ENCODE peak calls at places on chromosomes 7 and 10, in eight cellular contexts. V is HCT116, N is neural progenitor cell, Q is Panc1, Y is tibial nerve, G is H1, S is sigmoid colon, J is uterus. E is an unnamed sample.
A peak's percentile ranks its signal among the peaks of the same experiment; 100 is the strongest.

GRCh38 chr10:119522747-119523426 is 19.6 kb downstream of the RGS10 start:
- DNase-seq in V (peak; percentile 99), N (no peak), Q (no peak), Y (no peak), G (no peak), S (no peak), J (no peak), E (no peak)

GRCh38 chr10:24820616-24821015 is 96.9 kb upstream of the ARHGAP21 start:
- DNase-seq in V (no peak), N (no peak), Q (no peak), Y (no peak), G (no peak), S (no peak), J (no peak), E (no peak)

GRCh38 chr10:7525314-7526016 is 114.6 kb upstream of the SFMBT2 start:
- DNase-seq in V (peak; percentile 51), N (peak; percentile 84), Q (peak; percentile 62), Y (peak; percentile 93), G (peak; percentile 67), S (peak; percentile 80), J (peak; percentile 53), E (no peak)

GRCh38 chr10:77431209-77431611 is 206.4 kb downstream of the KCNMA1 start:
- DNase-seq in V (no peak), N (peak; percentile 75), Q (no peak), Y (no peak), G (no peak), S (no peak), J (no peak), E (no peak)

GRCh38 chr7:44068054-44068453 is 2.7 kb upstream of the PGAM2 start:
- DNase-seq in V (no peak), N (no peak), Q (no peak), Y (no peak), G (no peak), S (peak; percentile 57), J (no peak), E (no peak)

GRCh38 chr7:28629216-28629848 is 217.0 kb downstream of the CREB5 start:
- DNase-seq in V (no peak), N (no peak), Q (no peak), Y (no peak), G (no peak), S (peak; percentile 70), J (peak; percentile 59), E (peak; percentile 44)

GRCh38 chr7:99616359-99617186 is at the start of gene ZSCAN25:
- DNase-seq in V (peak; percentile 91), N (peak; percentile 96), Q (peak; percentile 85), Y (peak; percentile 79), G (peak; percentile 94), S (peak; percentile 92), J (peak; percentile 88), E (peak; percentile 88)

GRCh38 chr10:77702166-77702565 is 64.6 kb upstream of the KCNMA1 start:
- DNase-seq in V (no peak), N (no peak), Q (no peak), Y (no peak), G (no peak), S (no peak), J (no peak), E (no peak)

GRCh38 chr10:26057466-26057865 is 123.4 kb downstream of the MYO3A start:
- DNase-seq in V (no peak), N (no peak), Q (no peak), Y (no peak), G (no peak), S (no peak), J (no peak), E (no peak)

GRCh38 chr10:30127120-30127541 is 67.7 kb upstream of the JCAD start:
- DNase-seq in V (no peak), N (no peak), Q (no peak), Y (no peak), G (no peak), S (no peak), J (peak; percentile 27), E (no peak)

GRCh38 chr10:132929953-132930640 is 12.3 kb downstream of the CFAP46 start:
- DNase-seq in V (no peak), N (no peak), Q (no peak), Y (no peak), G (no peak), S (no peak), J (no peak), E (no peak)

GRCh38 chr7:129771201-129771927 is 159.8 kb downstream of the NRF1 start:
- DNase-seq in V (no peak), N (no peak), Q (no peak), Y (no peak), G (no peak), S (no peak), J (no peak), E (no peak)

GRCh38 chr10:42866115-42866995 is 83.8 kb downstream of the BMS1 start:
- DNase-seq in V (peak; percentile 47), N (peak; percentile 94), Q (no peak), Y (peak; percentile 43), G (peak; percentile 90), S (peak; percentile 81), J (peak; percentile 73), E (peak; percentile 80)

GRCh38 chr7:130881091-130881798 is 147.2 kb upstream of the KLF14 start:
- DNase-seq in V (no peak), N (no peak), Q (peak; percentile 38), Y (no peak), G (no peak), S (no peak), J (no peak), E (no peak)

GRCh38 chr10:124213881-124214523 is 120.6 kb upstream of the CHST15 start:
- DNase-seq in V (no peak), N (no peak), Q (no peak), Y (no peak), G (no peak), S (no peak), J (no peak), E (no peak)

GRCh38 chr7:108132551-108133265 is 2.5 kb upstream of the LAMB4 start:
- DNase-seq in V (no peak), N (peak; percentile 86), Q (no peak), Y (no peak), G (no peak), S (no peak), J (no peak), E (no peak)

GRCh38 chr10:80579370-80579769 is 41.7 kb downstream of the SH2D4B start:
- DNase-seq in V (no peak), N (no peak), Q (no peak), Y (no peak), G (no peak), S (no peak), J (no peak), E (no peak)

GRCh38 chr10:96863922-96864543 is 31.9 kb downstream of the LCOR start:
- DNase-seq in V (peak; percentile 65), N (no peak), Q (peak; percentile 67), Y (no peak), G (no peak), S (no peak), J (no peak), E (no peak)

GRCh38 chr10:33005322-33006282 is 47.6 kb upstream of the ITGB1 start:
- DNase-seq in V (peak; percentile 89), N (peak; percentile 71), Q (peak; percentile 88), Y (peak; percentile 28), G (peak; percentile 73), S (peak; percentile 95), J (peak; percentile 85), E (peak; percentile 71)

GRCh38 chr7:123241809-123242208 is 42.0 kb upstream of the SLC13A1 start:
- DNase-seq in V (no peak), N (no peak), Q (no peak), Y (no peak), G (no peak), S (no peak), J (no peak), E (no peak)

GRCh38 chr7:45574521-45575500 is 643 bp downstream of the ADCY1 start:
- DNase-seq in V (no peak), N (peak; percentile 94), Q (no peak), Y (no peak), G (peak; percentile 64), S (peak; percentile 50), J (no peak), E (peak; percentile 35)

GRCh38 chr10:25561761-25562160 is 372.3 kb upstream of the MYO3A start:
- DNase-seq in V (no peak), N (no peak), Q (no peak), Y (no peak), G (no peak), S (no peak), J (no peak), E (no peak)

GRCh38 chr7:156009569-156009968 is 197.3 kb upstream of the SHH start:
- DNase-seq in V (no peak), N (no peak), Q (no peak), Y (no peak), G (no peak), S (no peak), J (no peak), E (no peak)
- H3K4me1 ChIP-seq in V (no peaks in the 10 kb centered on the region), N (no peaks in the 10 kb centered on the region), Q (no peaks in the 10 kb centered on the region), Y (no peaks in the 10 kb centered on the region), G (no peaks in the 10 kb centered on the region), S (no peaks in the 10 kb centered on the region), J (no peaks in the 10 kb centered on the region), E (no peaks in the 10 kb centered on the region)

DNA sequence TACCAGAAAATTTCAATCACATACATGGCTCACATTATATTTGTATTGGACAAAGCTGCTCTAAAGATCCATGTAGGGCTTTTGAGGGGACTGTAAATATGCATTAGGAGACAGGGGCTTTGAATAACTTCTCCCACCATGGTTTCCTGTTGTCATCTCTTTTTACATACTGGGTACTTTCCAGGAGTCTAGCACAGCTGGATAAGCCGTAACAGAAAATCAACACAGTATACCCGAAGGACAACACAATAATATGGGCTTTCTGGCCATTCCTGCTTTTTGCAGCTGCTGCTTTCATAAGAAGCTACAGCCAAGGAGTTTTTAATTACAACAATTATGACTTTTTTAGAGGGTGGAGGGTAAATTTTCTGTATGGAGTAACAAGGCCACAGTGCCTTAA is 63.4 kb upstream of the SRPK2 start:
- DNase-seq in V (no peak), N (no peak), Q (no peak), Y (no peak), G (no peak), S (no peak), J (no peak), E (no peak)
- TF ChIP-seq CTCF in V (no peak), N (no peak), Q (no peak), Y (no peak), G (no peak), S (no peak), J (no peak), E (no peak)

GRCh38 chr10:73850863-73851461 is 23.4 kb downstream of the CAMK2G start:
- DNase-seq in V (no peak), N (no peak), Q (no peak), Y (peak; percentile 20), G (no peak), S (peak; percentile 95), J (peak; percentile 90), E (peak; percentile 23)
- H3K36me3 ChIP-seq in V (peaks cover 20% of the 10 kb centered on the region), N (no peaks in the 10 kb centered on the region), Q (peaks cover 13% of the 10 kb centered on the region), Y (peaks cover 13% of the 10 kb centered on the region), G (peaks cover 30% of the 10 kb centered on the region), S (peaks cover 25% of the 10 kb centered on the region), J (no peaks in the 10 kb centered on the region), E (peaks cover 54% of the 10 kb centered on the region)

DNA sequence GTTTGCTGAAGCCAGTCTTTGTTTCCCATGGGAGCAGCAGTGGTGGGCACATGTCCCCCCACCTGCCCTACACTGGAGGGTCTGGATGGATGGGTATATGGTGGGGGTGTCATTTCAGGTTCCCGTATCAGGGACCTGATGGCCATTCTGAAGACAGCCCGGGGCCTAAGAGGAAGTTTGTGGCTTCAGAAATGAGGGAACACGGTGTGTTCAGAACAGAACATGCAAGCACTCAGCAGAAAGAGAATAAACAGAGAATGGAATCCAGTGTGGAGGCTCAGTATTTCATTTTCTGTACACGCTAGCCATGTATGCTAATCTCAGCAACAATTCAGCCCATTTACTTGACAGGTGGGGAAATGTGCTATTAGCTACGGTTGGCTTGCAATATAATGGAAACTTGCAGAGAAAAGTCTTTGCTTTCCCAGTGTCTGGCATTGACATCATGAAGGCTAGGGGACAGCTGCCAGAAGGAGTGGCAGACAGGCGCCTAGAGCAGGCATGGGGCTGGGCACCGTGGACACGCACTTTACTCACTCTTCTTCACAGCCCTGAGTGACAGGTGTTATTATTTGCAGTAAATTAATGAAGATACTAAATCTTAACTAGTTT is 98.6 kb downstream of the ELMO1 start:
- DNase-seq in V (no peak), N (no peak), Q (no peak), Y (no peak), G (no peak), S (no peak), J (no peak), E (no peak)
- H3K4me1 ChIP-seq in V (no peaks in the 10 kb centered on the region), N (peaks cover 27% of the 10 kb centered on the region), Q (no peaks in the 10 kb centered on the region), Y (no peaks in the 10 kb centered on the region), G (peaks cover 2% of the 10 kb centered on the region), S (no peaks in the 10 kb centered on the region), J (no peaks in the 10 kb centered on the region), E (peaks cover 73% of the 10 kb centered on the region)